ENCODE peak calls at places on chromosomes 1 and 21, in ten cellular contexts. J is dorsolateral prefrontal cortex, Z is BJ, M is cardiac muscle cell, L is BE2C, E is coronary artery, W is HL-60, C is fibroblast of mammary gland, S is esophagus squamous epithelium, V is colonic mucosa. A is an unnamed sample.

GRCh38 chr1:147815503-147815902 is 55.1 kb upstream of the GJA5 start:
- DNase-seq in J (no peak), Z (no peak), M (no peak), L (peak), E (no peak), W (no peak), C (no peak), S (no peak), V (no peak), A (no peak)

GRCh38 chr1:205263580-205264190 is 35.9 kb downstream of the TMCC2 start:
- DNase-seq in J (no peak), Z (no peak), M (peak), L (no peak), E (no peak), W (no peak), C (no peak), S (no peak), V (no peak), A (no peak)

GRCh38 chr21:37766104-37766503 is 150.2 kb downstream of the KCNJ6 start:
- DNase-seq in J (no peak), Z (no peak), M (no peak), L (no peak), E (no peak), W (no peak), C (no peak), S (no peak), V (no peak), A (no peak)

GRCh38 chr1:162605225-162605927 is 26.9 kb upstream of the DDR2 start:
- DNase-seq in J (no peak), Z (peak), M (peak), L (no peak), E (no peak), W (peak), C (peak), S (no peak), V (no peak), A (no peak)

GRCh38 chr21:30164796-30165195 is 1.8 kb downstream of the CLDN17 start:
- DNase-seq in J (no peak), Z (no peak), M (no peak), L (no peak), E (no peak), W (no peak), C (no peak), S (no peak), V (no peak), A (no peak)

GRCh38 chr1:192521734-192522133 is 53.8 kb upstream of the RGS1 start:
- DNase-seq in J (no peak), Z (no peak), M (no peak), L (no peak), E (no peak), W (peak), C (no peak), S (no peak), V (no peak), A (no peak)

GRCh38 chr1:172566196-172566997 is 33.4 kb downstream of the SUCO start:
- DNase-seq in J (no peak), Z (no peak), M (no peak), L (no peak), E (no peak), W (no peak), C (peak), S (no peak), V (no peak), A (no peak)

GRCh38 chr1:242005866-242006565 is 7.1 kb upstream of the MAP1LC3C start:
- DNase-seq in J (no peak), Z (no peak), M (no peak), L (no peak), E (no peak), W (no peak), C (peak), S (no peak), V (no peak), A (no peak)

GRCh38 chr1:147600119-147601111 is 59.1 kb downstream of the BCL9 start:
- DNase-seq in J (no peak), Z (no peak), M (peak), L (no peak), E (no peak), W (peak), C (peak), S (peak), V (no peak), A (peak)

GRCh38 chr1:1234180-1234808 is 2.3 kb downstream of the B3GALT6 start:
- DNase-seq in J (no peak), Z (no peak), M (no peak), L (no peak), E (no peak), W (no peak), C (no peak), S (no peak), V (no peak), A (no peak)

GRCh38 chr1:6260961-6261614 is at the start of gene GPR153:
- DNase-seq in J (no peak), Z (no peak), M (peak), L (no peak), E (no peak), W (peak), C (no peak), S (no peak), V (peak), A (no peak)

GRCh38 chr21:34526618-34527290 is 14.7 kb upstream of the KCNE1 start:
- DNase-seq in J (no peak), Z (peak), M (peak), L (no peak), E (peak), W (peak), C (peak), S (no peak), V (peak), A (no peak)

GRCh38 chr1:62989497-62989896 is 205.6 kb downstream of the ATG4C start:
- DNase-seq in J (no peak), Z (no peak), M (no peak), L (no peak), E (no peak), W (no peak), C (no peak), S (no peak), V (no peak), A (no peak)

GRCh38 chr1:185735667-185736105 is 1.5 kb downstream of the HMCN1 start:
- DNase-seq in J (no peak), Z (no peak), M (peak), L (no peak), E (no peak), W (no peak), C (peak), S (no peak), V (no peak), A (no peak)

GRCh38 chr1:219871427-219872057 is 56.8 kb downstream of the SLC30A10 start:
- DNase-seq in J (no peak), Z (no peak), M (no peak), L (no peak), E (no peak), W (no peak), C (no peak), S (no peak), V (no peak), A (no peak)

GRCh38 chr1:186213225-186213607 is 161.8 kb downstream of the TPR start:
- DNase-seq in J (no peak), Z (no peak), M (no peak), L (no peak), E (no peak), W (no peak), C (no peak), S (no peak), V (no peak), A (no peak)

GRCh38 chr1:222084996-222085395 is 343.1 kb upstream of the DUSP10 start:
- DNase-seq in J (no peak), Z (peak), M (peak), L (no peak), E (no peak), W (no peak), C (peak), S (no peak), V (no peak), A (no peak)

GRCh38 chr1:156488566-156489165 is 11.9 kb downstream of the MEF2D start:
- DNase-seq in J (no peak), Z (no peak), M (no peak), L (no peak), E (no peak), W (peak), C (no peak), S (no peak), V (no peak), A (no peak)

GRCh38 chr1:1357871-1358432 is 403 bp downstream of the MXRA8 start:
- DNase-seq in J (no peak), Z (no peak), M (peak), L (peak), E (no peak), W (no peak), C (no peak), S (no peak), V (no peak), A (no peak)

GRCh38 chr1:87684194-87684593 is 355.5 kb downstream of the LMO4 start:
- DNase-seq in J (no peak), Z (no peak), M (peak), L (no peak), E (no peak), W (no peak), C (peak), S (no peak), V (peak), A (no peak)

GRCh38 chr1:155206891-155207577 is 663 bp downstream of the THBS3 start:
- DNase-seq in J (peak), Z (no peak), M (peak), L (peak), E (peak), W (peak), C (peak), S (peak), V (peak), A (peak)

GRCh38 chr1:38334930-38335592 is 288.5 kb upstream of the POU3F1 start:
- DNase-seq in J (no peak), Z (no peak), M (no peak), L (no peak), E (no peak), W (no peak), C (no peak), S (no peak), V (no peak), A (no peak)

GRCh38 chr1:53557369-53557768 is 98.2 kb downstream of the DMRTB1 start:
- DNase-seq in J (peak), Z (no peak), M (no peak), L (no peak), E (no peak), W (no peak), C (no peak), S (no peak), V (no peak), A (peak)

GRCh38 chr1:245205396-245205795 is 50.6 kb downstream of the KIF26B start:
- DNase-seq in J (no peak), Z (no peak), M (peak), L (no peak), E (no peak), W (no peak), C (no peak), S (no peak), V (no peak), A (no peak)

GRCh38 chr1:27603320-27603961 is 503 bp downstream of the AHDC1 start:
- DNase-seq in J (peak), Z (no peak), M (no peak), L (no peak), E (no peak), W (no peak), C (no peak), S (no peak), V (no peak), A (no peak)

GRCh38 chr21:39502631-39503030 is 50.9 kb downstream of the SH3BGR start:
- DNase-seq in J (peak), Z (no peak), M (no peak), L (no peak), E (no peak), W (no peak), C (no peak), S (no peak), V (no peak), A (no peak)

GRCh38 chr21:20902998-20903397 is 95.2 kb upstream of the NCAM2 start:
- DNase-seq in J (no peak), Z (no peak), M (no peak), L (no peak), E (no peak), W (no peak), C (no peak), S (no peak), V (no peak), A (no peak)
- TF ChIP-seq CTCF in J (no peak), Z (no peak), M (no peak), L (no peak), E (no peak), W (no peak), C (no peak), S (no peak), V (no peak), A (no peak)

DNA sequence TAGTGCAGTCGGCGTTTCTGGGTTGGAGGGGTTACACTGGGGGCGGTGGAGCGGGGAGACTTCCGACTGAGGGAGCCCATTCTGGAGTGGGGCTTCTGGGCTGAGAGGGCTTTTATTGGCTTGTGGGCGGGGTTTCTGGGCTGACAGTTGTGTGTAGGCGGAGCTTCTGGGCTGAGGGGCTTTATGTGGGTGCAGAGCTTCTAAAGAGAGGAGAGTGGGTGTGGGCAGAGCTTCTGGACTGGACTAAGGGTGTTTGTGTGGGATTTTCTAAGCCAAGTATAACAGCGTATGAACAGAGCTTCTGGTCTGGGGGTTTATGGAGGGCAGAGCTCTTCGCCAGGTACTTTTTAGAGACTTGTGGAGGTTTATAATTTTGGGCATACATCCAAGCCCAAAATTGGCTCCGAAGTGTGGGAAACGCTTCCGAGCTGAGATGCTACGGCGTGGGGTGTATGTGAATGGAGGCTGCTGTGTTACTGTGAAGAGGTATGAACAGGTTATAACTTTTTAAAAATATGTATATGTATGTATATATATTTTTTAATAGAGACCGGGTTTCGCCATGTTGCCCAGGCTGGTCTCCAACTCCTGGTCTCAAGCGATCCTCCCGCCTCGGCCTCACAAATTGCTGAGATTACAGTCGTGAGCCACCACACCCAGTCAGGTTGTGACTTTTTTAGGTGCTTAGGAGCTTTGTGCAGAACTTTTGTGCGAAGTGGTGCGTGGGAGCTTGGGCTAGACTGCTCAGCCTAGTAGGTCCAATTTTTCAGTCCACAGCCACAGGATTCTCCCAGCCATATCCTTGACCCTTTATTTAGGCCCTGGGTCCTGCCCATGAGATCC is 869 bp downstream of the TMEM39B start:
- DNase-seq in J (no peak), Z (no peak), M (no peak), L (no peak), E (no peak), W (no peak), C (no peak), S (no peak), V (no peak), A (no peak)
- TF ChIP-seq CTCF in J (peak), Z (peak), M (peak), L (no peak), E (no peak), W (no peak), C (no peak), S (peak), V (peak), A (no peak)

DNA sequence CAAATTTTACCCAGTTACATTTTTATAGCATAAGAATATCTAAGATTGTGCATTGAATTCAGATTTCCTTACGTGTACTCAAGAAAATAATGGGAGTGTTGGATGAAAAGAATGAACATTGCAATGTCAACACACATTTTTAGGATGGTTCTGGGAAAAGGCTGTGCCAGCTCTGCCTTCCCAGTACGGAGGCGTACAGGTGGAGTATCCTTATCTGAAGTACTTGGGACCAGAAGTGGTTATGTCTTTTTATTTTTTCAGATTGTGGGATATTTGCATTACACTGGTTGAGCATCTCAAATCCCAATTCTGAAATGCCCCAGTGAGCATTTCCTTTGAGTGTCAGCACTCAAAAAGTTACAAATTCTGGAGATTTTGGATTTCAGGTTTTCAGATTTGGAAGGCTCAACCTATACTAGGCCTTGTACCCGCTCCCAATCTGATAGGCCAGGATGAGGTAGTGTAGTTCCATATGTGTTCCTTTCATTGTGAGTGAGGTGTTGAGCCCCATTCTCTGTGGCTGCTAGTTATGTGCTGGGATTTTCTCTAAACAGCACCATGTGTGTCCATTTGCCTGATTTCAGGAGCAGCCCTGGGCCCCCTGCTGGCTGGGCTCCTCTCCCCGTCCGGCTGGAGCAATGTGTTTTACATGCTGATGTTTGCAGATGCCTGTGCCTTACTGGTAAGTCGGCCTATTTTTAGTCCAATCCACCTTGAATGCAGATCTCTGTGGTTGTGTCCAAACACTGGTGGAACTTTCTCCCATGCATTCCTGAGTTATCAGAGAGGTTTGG is 60.8 kb downstream of the SLC37A1 start:
- DNase-seq in J (peak), Z (no peak), M (peak), L (peak), E (no peak), W (no peak), C (peak), S (no peak), V (no peak), A (no peak)
- TF ChIP-seq CTCF in J (no peak), Z (peak), M (peak), L (peak), E (no peak), W (no peak), C (peak), S (peak), V (no peak), A (no peak)

DNA sequence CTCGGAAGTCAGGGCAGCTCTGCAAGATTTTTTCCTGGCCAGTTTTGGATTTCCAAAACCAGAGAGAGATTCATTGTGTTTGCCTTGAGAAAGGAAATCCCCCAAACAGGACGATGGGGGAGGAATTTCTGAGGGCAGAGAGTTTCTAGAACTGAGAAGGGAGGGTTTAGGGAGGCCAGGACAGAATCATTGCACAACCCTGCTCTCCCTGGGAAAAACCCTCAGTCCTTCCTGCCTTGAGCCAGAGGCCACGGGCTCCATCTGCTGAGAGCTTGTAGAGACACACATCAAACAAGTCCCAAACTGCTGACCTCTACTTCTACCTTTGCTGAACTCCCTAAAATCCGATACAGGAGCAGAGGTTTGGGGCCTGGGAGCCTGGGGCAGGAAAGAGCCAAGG is 99.7 kb downstream of the NMNAT2 start:
- DNase-seq in J (no peak), Z (peak), M (peak), L (no peak), E (peak), W (no peak), C (peak), S (no peak), V (peak), A (no peak)
- TF ChIP-seq CTCF in J (peak), Z (peak), M (peak), L (peak), E (peak), W (no peak), C (peak), S (peak), V (no peak), A (no peak)

GRCh38 chr1:116203192-116203723 is 92.1 kb downstream of the MAB21L3 start:
- DNase-seq in J (no peak), Z (no peak), M (no peak), L (no peak), E (no peak), W (no peak), C (no peak), S (no peak), V (no peak), A (no peak)
- TF ChIP-seq CTCF in J (no peak), Z (peak), M (no peak), L (no peak), E (no peak), W (no peak), C (peak), S (no peak), V (no peak), A (no peak)

DNA sequence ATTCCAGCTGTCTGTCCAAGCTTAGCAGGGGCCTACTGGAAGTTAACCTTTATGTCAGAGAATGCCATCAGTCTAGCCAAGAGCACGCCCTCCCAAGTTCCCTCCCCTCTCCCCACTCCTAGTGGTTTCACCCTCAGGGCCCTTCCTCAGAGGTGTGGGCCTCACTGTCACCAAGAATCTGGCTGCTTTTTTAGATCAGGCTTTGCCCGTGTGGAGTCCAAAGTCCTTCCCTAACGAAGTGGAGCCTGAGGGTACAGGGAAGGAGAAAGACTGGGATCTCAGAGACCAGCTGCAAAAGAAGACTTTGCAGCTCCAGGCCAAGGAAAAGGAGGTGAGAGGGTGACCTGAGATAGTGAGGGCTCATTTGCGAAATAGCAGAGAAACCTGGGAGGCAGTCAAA is 4.1 kb downstream of the C1orf74 start:
- DNase-seq in J (no peak), Z (no peak), M (no peak), L (no peak), E (no peak), W (no peak), C (no peak), S (no peak), V (no peak), A (no peak)
- TF ChIP-seq CTCF in J (no peak), Z (no peak), M (no peak), L (no peak), E (no peak), W (no peak), C (no peak), S (no peak), V (no peak), A (no peak)